ENCODE peak calls at places on chromosomes 7 and 10, in six cellular contexts. One of them, this sample, is unnamed.

GRCh38 chr10:79407397-79407796 is 38.0 kb downstream of the ZCCHC24 start:
- DNase-seq in lower lobe of right lung: peak; percentile 26
- DNase-seq in stomach: no peak
- DNase-seq in fibroblast of mammary gland: no peak
- DNase-seq in PC-9: no peak
- DNase-seq in brain microvascular endothelial cell: no peak
- DNase-seq in this sample: no peak

GRCh38 chr10:35854661-35855060 is 212.6 kb upstream of the FZD8 start:
- DNase-seq in lower lobe of right lung: no peak
- DNase-seq in brain microvascular endothelial cell: no peak
- DNase-seq in fibroblast of mammary gland: peak; percentile 8
- DNase-seq in stomach: no peak
- DNase-seq in PC-9: no peak
- DNase-seq in this sample: peak; percentile 55

GRCh38 chr10:18456984-18457383 is 194.4 kb downstream of the NSUN6 start:
- DNase-seq in brain microvascular endothelial cell: no peak
- DNase-seq in fibroblast of mammary gland: no peak
- DNase-seq in stomach: no peak
- DNase-seq in PC-9: no peak
- DNase-seq in lower lobe of right lung: no peak
- DNase-seq in this sample: no peak

GRCh38 chr10:89100680-89101079 is 106.4 kb downstream of the CH25H start:
- DNase-seq in fibroblast of mammary gland: peak; percentile 70
- DNase-seq in PC-9: no peak
- DNase-seq in stomach: no peak
- DNase-seq in lower lobe of right lung: no peak
- DNase-seq in brain microvascular endothelial cell: peak; percentile 60
- DNase-seq in this sample: peak; percentile 48

GRCh38 chr10:73889014-73889413 is 14.7 kb upstream of the CAMK2G start:
- DNase-seq in PC-9: peak; percentile 88
- DNase-seq in stomach: peak; percentile 57
- DNase-seq in brain microvascular endothelial cell: peak; percentile 45
- DNase-seq in lower lobe of right lung: peak; percentile 83
- DNase-seq in fibroblast of mammary gland: peak; percentile 81
- DNase-seq in this sample: peak; percentile 41

GRCh38 chr10:111344804-111345203 is 268.0 kb downstream of the ADRA2A start:
- DNase-seq in stomach: no peak
- DNase-seq in fibroblast of mammary gland: no peak
- DNase-seq in lower lobe of right lung: no peak
- DNase-seq in brain microvascular endothelial cell: no peak
- DNase-seq in PC-9: no peak
- DNase-seq in this sample: no peak

GRCh38 chr10:37856881-37857286 is 526 bp downstream of the ZNF248 start:
- DNase-seq in PC-9: no peak
- DNase-seq in lower lobe of right lung: no peak
- DNase-seq in fibroblast of mammary gland: peak; percentile 13
- DNase-seq in stomach: peak; percentile 27
- DNase-seq in brain microvascular endothelial cell: peak; percentile 7
- DNase-seq in this sample: no peak

GRCh38 chr10:116620423-116621400 is at the start of gene PNLIPRP2:
- DNase-seq in PC-9: no peak
- DNase-seq in brain microvascular endothelial cell: no peak
- DNase-seq in stomach: peak; percentile 77
- DNase-seq in fibroblast of mammary gland: no peak
- DNase-seq in lower lobe of right lung: no peak
- DNase-seq in this sample: no peak

GRCh38 chr10:18352175-18352574 is 212.0 kb downstream of the CACNB2 start:
- DNase-seq in PC-9: no peak
- DNase-seq in stomach: no peak
- DNase-seq in lower lobe of right lung: no peak
- DNase-seq in fibroblast of mammary gland: no peak
- DNase-seq in brain microvascular endothelial cell: no peak
- DNase-seq in this sample: no peak

GRCh38 chr10:73920084-73920483 is 9.2 kb downstream of the PLAU start:
- DNase-seq in brain microvascular endothelial cell: no peak
- DNase-seq in stomach: no peak
- DNase-seq in fibroblast of mammary gland: peak; percentile 42
- DNase-seq in lower lobe of right lung: no peak
- DNase-seq in PC-9: no peak
- DNase-seq in this sample: peak; percentile 76

GRCh38 chr7:84328571-84328970 is 134.0 kb upstream of the SEMA3A start:
- DNase-seq in stomach: no peak
- DNase-seq in brain microvascular endothelial cell: no peak
- DNase-seq in PC-9: no peak
- DNase-seq in fibroblast of mammary gland: no peak
- DNase-seq in lower lobe of right lung: no peak
- DNase-seq in this sample: no peak

GRCh38 chr7:2354173-2355078 is at the start of gene EIF3B:
- DNase-seq in stomach: peak; percentile 90
- DNase-seq in PC-9: peak; percentile 88
- DNase-seq in lower lobe of right lung: peak; percentile 93
- DNase-seq in fibroblast of mammary gland: peak; percentile 92
- DNase-seq in brain microvascular endothelial cell: peak; percentile 78
- DNase-seq in this sample: peak; percentile 97

GRCh38 chr7:54615545-54615944 is 73.4 kb downstream of the VSTM2A start:
- DNase-seq in brain microvascular endothelial cell: no peak
- DNase-seq in stomach: no peak
- DNase-seq in PC-9: no peak
- DNase-seq in lower lobe of right lung: no peak
- DNase-seq in fibroblast of mammary gland: no peak
- DNase-seq in this sample: no peak

GRCh38 chr7:92634924-92635519 is 44.8 kb upstream of the FAM133B start:
- DNase-seq in stomach: no peak
- DNase-seq in lower lobe of right lung: no peak
- DNase-seq in fibroblast of mammary gland: peak; percentile 88
- DNase-seq in PC-9: peak; percentile 54
- DNase-seq in brain microvascular endothelial cell: peak; percentile 76
- DNase-seq in this sample: peak; percentile 86

GRCh38 chr7:149196151-149196704 is 882 bp downstream of the ZNF282 start:
- DNase-seq in stomach: no peak
- DNase-seq in lower lobe of right lung: no peak
- DNase-seq in PC-9: peak; percentile 9
- DNase-seq in brain microvascular endothelial cell: no peak
- DNase-seq in fibroblast of mammary gland: no peak
- DNase-seq in this sample: no peak

GRCh38 chr10:96585726-96586418 is 940 bp downstream of the TM9SF3 start:
- DNase-seq in brain microvascular endothelial cell: no peak
- DNase-seq in PC-9: no peak
- DNase-seq in fibroblast of mammary gland: peak; percentile 14
- DNase-seq in lower lobe of right lung: no peak
- DNase-seq in stomach: no peak
- DNase-seq in this sample: peak; percentile 36

GRCh38 chr7:100475549-100475948 is 3.5 kb downstream of the TSC22D4 start:
- DNase-seq in lower lobe of right lung: no peak
- DNase-seq in stomach: no peak
- DNase-seq in fibroblast of mammary gland: no peak
- DNase-seq in brain microvascular endothelial cell: no peak
- DNase-seq in PC-9: no peak
- DNase-seq in this sample: no peak

GRCh38 chr10:70379581-70380176 is 2.7 kb downstream of the LRRC20 start:
- DNase-seq in PC-9: no peak
- DNase-seq in stomach: no peak
- DNase-seq in fibroblast of mammary gland: peak; percentile 44
- DNase-seq in lower lobe of right lung: no peak
- DNase-seq in brain microvascular endothelial cell: peak; percentile 6
- DNase-seq in this sample: no peak

GRCh38 chr10:31594331-31594880 is 275.4 kb downstream of the ZEB1 start:
- DNase-seq in fibroblast of mammary gland: no peak
- DNase-seq in lower lobe of right lung: no peak
- DNase-seq in stomach: no peak
- DNase-seq in brain microvascular endothelial cell: no peak
- DNase-seq in PC-9: no peak
- DNase-seq in this sample: no peak

GRCh38 chr7:112143151-112143550 is 63.0 kb downstream of the DOCK4 start:
- DNase-seq in PC-9: no peak
- DNase-seq in lower lobe of right lung: no peak
- DNase-seq in brain microvascular endothelial cell: no peak
- DNase-seq in fibroblast of mammary gland: no peak
- DNase-seq in stomach: no peak
- DNase-seq in this sample: peak; percentile 25

GRCh38 chr10:78543749-78544446 is 510.2 kb downstream of the RPS24 start:
- DNase-seq in stomach: peak; percentile 41
- DNase-seq in fibroblast of mammary gland: peak; percentile 96
- DNase-seq in brain microvascular endothelial cell: peak; percentile 33
- DNase-seq in lower lobe of right lung: no peak
- DNase-seq in PC-9: no peak
- DNase-seq in this sample: peak; percentile 80

GRCh38 chr7:33776791-33777190 is 128.5 kb upstream of the BMPER start:
- DNase-seq in stomach: no peak
- DNase-seq in fibroblast of mammary gland: peak; percentile 95
- DNase-seq in brain microvascular endothelial cell: no peak
- DNase-seq in PC-9: no peak
- DNase-seq in lower lobe of right lung: no peak
- DNase-seq in this sample: no peak

GRCh38 chr7:103691291-103691690 is 245.3 kb upstream of the SLC26A5 start:
- DNase-seq in PC-9: no peak
- DNase-seq in stomach: no peak
- DNase-seq in lower lobe of right lung: no peak
- DNase-seq in brain microvascular endothelial cell: no peak
- DNase-seq in fibroblast of mammary gland: no peak
- DNase-seq in this sample: no peak

GRCh38 chr7:113015038-113015645 is 71.5 kb downstream of the GPR85 start:
- DNase-seq in lower lobe of right lung: no peak
- DNase-seq in stomach: no peak
- DNase-seq in PC-9: no peak
- DNase-seq in brain microvascular endothelial cell: peak; percentile 29
- DNase-seq in fibroblast of mammary gland: peak; percentile 61
- DNase-seq in this sample: peak; percentile 38

GRCh38 chr10:124647421-124648130 is 96.6 kb downstream of the FAM53B start:
- DNase-seq in PC-9: no peak
- DNase-seq in fibroblast of mammary gland: peak; percentile 52
- DNase-seq in stomach: peak; percentile 65
- DNase-seq in brain microvascular endothelial cell: peak; percentile 28
- DNase-seq in lower lobe of right lung: peak; percentile 89
- DNase-seq in this sample: peak; percentile 73
- TF ChIP-seq CTCF in PC-9: no peak
- TF ChIP-seq CTCF in fibroblast of mammary gland: peak; percentile 28
- TF ChIP-seq CTCF in stomach: no peak
- TF ChIP-seq CTCF in brain microvascular endothelial cell: peak; percentile 42
- TF ChIP-seq CTCF in lower lobe of right lung: peak; percentile 44
- TF ChIP-seq CTCF in this sample: peak; percentile 49

GRCh38 chr10:46031648-46032532 is 1.5 kb upstream of the NCOA4 start:
- DNase-seq in fibroblast of mammary gland: no peak
- DNase-seq in PC-9: no peak
- DNase-seq in stomach: no peak
- DNase-seq in brain microvascular endothelial cell: no peak
- DNase-seq in lower lobe of right lung: no peak
- DNase-seq in this sample: no peak
- H3K4me3 ChIP-seq in fibroblast of mammary gland: no peak overlapping the region
- H3K4me3 ChIP-seq in PC-9: no peak overlapping the region
- H3K4me3 ChIP-seq in stomach: no peak overlapping the region
- H3K4me3 ChIP-seq in brain microvascular endothelial cell: no peak overlapping the region
- H3K4me3 ChIP-seq in lower lobe of right lung: no peak overlapping the region
- H3K4me3 ChIP-seq in this sample: no peak overlapping the region

GRCh38 chr10:24869354-24870016 is 82.9 kb downstream of the PRTFDC1 start:
- DNase-seq in lower lobe of right lung: no peak
- DNase-seq in stomach: no peak
- DNase-seq in fibroblast of mammary gland: peak; percentile 38
- DNase-seq in brain microvascular endothelial cell: no peak
- DNase-seq in PC-9: no peak
- DNase-seq in this sample: no peak
- TF ChIP-seq CTCF in lower lobe of right lung: no peak
- TF ChIP-seq CTCF in stomach: no peak
- TF ChIP-seq CTCF in fibroblast of mammary gland: no peak
- TF ChIP-seq CTCF in brain microvascular endothelial cell: no peak
- TF ChIP-seq CTCF in PC-9: no peak
- TF ChIP-seq CTCF in this sample: no peak

DNA sequence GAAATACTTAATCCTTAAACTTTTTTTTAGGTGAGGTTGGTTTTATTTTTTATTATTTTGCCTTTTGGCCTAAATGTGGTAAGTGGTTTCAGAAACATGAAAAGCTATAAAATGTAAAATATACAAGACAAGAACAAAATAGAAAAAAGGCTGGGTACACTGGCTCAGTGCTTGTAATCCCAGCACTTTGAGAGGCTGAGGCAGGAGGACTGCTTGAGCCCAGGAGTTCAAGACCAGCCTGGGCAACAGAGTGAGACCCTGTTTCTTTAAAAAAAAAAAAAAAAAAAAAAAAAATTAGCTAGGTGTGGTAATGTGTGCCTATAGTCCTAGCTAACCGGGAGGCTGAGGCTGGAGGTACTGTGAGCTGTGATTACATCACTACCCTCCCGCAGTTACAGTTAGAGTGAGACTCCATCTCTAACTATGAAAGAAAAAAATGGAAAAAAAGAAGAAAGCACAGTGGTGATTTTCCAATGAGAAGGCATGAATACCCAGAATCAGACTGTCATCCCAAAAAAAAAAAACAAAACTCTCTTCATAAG is 270.1 kb upstream of the MKLN1 start:
- DNase-seq in stomach: no peak
- DNase-seq in PC-9: no peak
- DNase-seq in lower lobe of right lung: no peak
- DNase-seq in brain microvascular endothelial cell: no peak
- DNase-seq in fibroblast of mammary gland: peak; percentile 19
- DNase-seq in this sample: no peak
- H3K4me3 ChIP-seq in stomach: peak overlapping the region; percentile 3
- H3K4me3 ChIP-seq in PC-9: no peak overlapping the region
- H3K4me3 ChIP-seq in lower lobe of right lung: peak overlapping the region; percentile 3
- H3K4me3 ChIP-seq in brain microvascular endothelial cell: no peak overlapping the region
- H3K4me3 ChIP-seq in fibroblast of mammary gland: no peak overlapping the region
- H3K4me3 ChIP-seq in this sample: no peak overlapping the region

GRCh38 chr7:156503195-156503594 is 137.4 kb upstream of the RNF32 start:
- DNase-seq in stomach: no peak
- DNase-seq in brain microvascular endothelial cell: no peak
- DNase-seq in PC-9: no peak
- DNase-seq in lower lobe of right lung: no peak
- DNase-seq in fibroblast of mammary gland: no peak
- DNase-seq in this sample: no peak

GRCh38 chr7:156496491-156497264 is 143.9 kb upstream of the RNF32 start:
- DNase-seq in fibroblast of mammary gland: no peak
- DNase-seq in stomach: no peak
- DNase-seq in brain microvascular endothelial cell: no peak
- DNase-seq in PC-9: no peak
- DNase-seq in lower lobe of right lung: no peak
- DNase-seq in this sample: no peak

GRCh38 chr7:156494960-156495359 is 145.6 kb upstream of the RNF32 start:
- DNase-seq in stomach: no peak
- DNase-seq in lower lobe of right lung: no peak
- DNase-seq in PC-9: no peak
- DNase-seq in brain microvascular endothelial cell: no peak
- DNase-seq in fibroblast of mammary gland: no peak
- DNase-seq in this sample: no peak

GRCh38 chr7:156497776-156498509 is 142.6 kb upstream of the RNF32 start:
- DNase-seq in PC-9: no peak
- DNase-seq in stomach: no peak
- DNase-seq in fibroblast of mammary gland: no peak
- DNase-seq in brain microvascular endothelial cell: no peak
- DNase-seq in lower lobe of right lung: no peak
- DNase-seq in this sample: no peak

GRCh38 chr7:156499247-156499881 is 141.2 kb upstream of the RNF32 start:
- DNase-seq in lower lobe of right lung: no peak
- DNase-seq in PC-9: no peak
- DNase-seq in stomach: no peak
- DNase-seq in brain microvascular endothelial cell: no peak
- DNase-seq in fibroblast of mammary gland: no peak
- DNase-seq in this sample: no peak
- TF ChIP-seq CTCF in lower lobe of right lung: no peak
- TF ChIP-seq CTCF in PC-9: no peak
- TF ChIP-seq CTCF in stomach: no peak
- TF ChIP-seq CTCF in brain microvascular endothelial cell: no peak
- TF ChIP-seq CTCF in fibroblast of mammary gland: no peak
- TF ChIP-seq CTCF in this sample: no peak

GRCh38 chr10:100970914-100971811 is 1.9 kb downstream of the SEMA4G start:
- DNase-seq in fibroblast of mammary gland: no peak
- DNase-seq in lower lobe of right lung: no peak
- DNase-seq in brain microvascular endothelial cell: no peak
- DNase-seq in PC-9: no peak
- DNase-seq in stomach: peak; percentile 51
- DNase-seq in this sample: no peak
- H3K4me3 ChIP-seq in fibroblast of mammary gland: no peak overlapping the region
- H3K4me3 ChIP-seq in lower lobe of right lung: no peak overlapping the region
- H3K4me3 ChIP-seq in brain microvascular endothelial cell: no peak overlapping the region
- H3K4me3 ChIP-seq in PC-9: no peak overlapping the region
- H3K4me3 ChIP-seq in stomach: peak overlapping the region; percentile 66
- H3K4me3 ChIP-seq in this sample: no peak overlapping the region